ENCODE peak calls at places on chromosomes 1 and 21, in seven cellular contexts. N is spleen; Q is pancreas; W is Peyer's patch; P is MM.1S; L is IMR-90; F is CD8-positive, alpha-beta T cell. O is an unnamed sample.

GRCh38 chr1:114723457-114723856 is 6.9 kb upstream of the NRAS start:
- DNase-seq in N (no peak), Q (no peak), W (no peak), P (no peak), L (no peak), F (no peak), O (no peak)

GRCh38 chr1:31934706-31935629 is 3.2 kb downstream of the PTP4A2 start:
- DNase-seq in N (no peak), Q (no peak), W (no peak), P (no peak), L (peak), F (peak), O (no peak)

GRCh38 chr1:228684609-228685008 is 50.7 kb upstream of the RHOU start:
- DNase-seq in N (no peak), Q (no peak), W (no peak), P (no peak), L (no peak), F (no peak), O (no peak)

GRCh38 chr1:223401873-223402789 is 8.9 kb downstream of the CCDC185 start:
- DNase-seq in N (no peak), Q (no peak), W (no peak), P (no peak), L (peak), F (no peak), O (no peak)

GRCh38 chr1:171179323-171180227 is 5.5 kb upstream of the FMO2 start:
- DNase-seq in N (no peak), Q (no peak), W (no peak), P (no peak), L (no peak), F (no peak), O (no peak)

GRCh38 chr1:241356519-241357365 is at the start of gene RGS7:
- DNase-seq in N (peak), Q (peak), W (peak), P (peak), L (peak), F (no peak), O (peak)

GRCh38 chr21:37342046-37342632 is 24.4 kb upstream of the DYRK1A start:
- DNase-seq in N (no peak), Q (no peak), W (no peak), P (no peak), L (no peak), F (no peak), O (no peak)

GRCh38 chr21:40512590-40512989 is 334.4 kb downstream of the DSCAM start:
- DNase-seq in N (no peak), Q (no peak), W (no peak), P (peak), L (no peak), F (no peak), O (no peak)

GRCh38 chr1:222754386-222755139 is 17.6 kb downstream of the FAM177B start:
- DNase-seq in N (no peak), Q (no peak), W (no peak), P (no peak), L (peak), F (no peak), O (peak)

GRCh38 chr1:151710187-151710586 is 6.4 kb downstream of the CELF3 start:
- DNase-seq in N (no peak), Q (no peak), W (no peak), P (no peak), L (peak), F (peak), O (no peak)

GRCh38 chr21:24045775-24046215 is 1561.5 kb downstream of the MRPL39 start:
- DNase-seq in N (peak), Q (peak), W (peak), P (peak), L (peak), F (no peak), O (no peak)

GRCh38 chr1:975896-976683 is 5.8 kb downstream of the PERM1 start:
- DNase-seq in N (peak), Q (peak), W (peak), P (peak), L (peak), F (peak), O (peak)

GRCh38 chr1:108050134-108050533 is 85.2 kb upstream of the VAV3 start:
- DNase-seq in N (peak), Q (no peak), W (no peak), P (no peak), L (no peak), F (no peak), O (peak)

GRCh38 chr1:116879478-116880133 is 30.1 kb upstream of the PTGFRN start:
- DNase-seq in N (no peak), Q (peak), W (no peak), P (no peak), L (no peak), F (no peak), O (no peak)

GRCh38 chr1:227896710-227897655 is 50.7 kb downstream of the WNT9A start:
- DNase-seq in N (peak), Q (no peak), W (no peak), P (no peak), L (no peak), F (peak), O (peak)

GRCh38 chr1:12189328-12189682 is 22.5 kb downstream of the TNFRSF1B start:
- DNase-seq in N (no peak), Q (no peak), W (no peak), P (no peak), L (no peak), F (peak), O (no peak)

GRCh38 chr1:214427871-214428277 is 123.5 kb downstream of the PTPN14 start:
- DNase-seq in N (peak), Q (no peak), W (no peak), P (peak), L (peak), F (peak), O (no peak)

GRCh38 chr1:245046764-245047163 is 108.0 kb upstream of the KIF26B start:
- DNase-seq in N (no peak), Q (peak), W (no peak), P (no peak), L (no peak), F (no peak), O (no peak)

GRCh38 chr1:59445040-59445439 is 148.1 kb downstream of the FGGY start:
- DNase-seq in N (no peak), Q (no peak), W (peak), P (no peak), L (no peak), F (no peak), O (peak)

GRCh38 chr1:29709711-29710169 is 473.4 kb downstream of the PTPRU start:
- DNase-seq in N (no peak), Q (no peak), W (no peak), P (no peak), L (peak), F (no peak), O (peak)

GRCh38 chr21:43315244-43316137 is 111.4 kb downstream of the SIK1 start:
- DNase-seq in N (no peak), Q (peak), W (no peak), P (no peak), L (no peak), F (peak), O (no peak)

GRCh38 chr1:53558916-53559315 is 99.7 kb downstream of the DMRTB1 start:
- DNase-seq in N (no peak), Q (no peak), W (no peak), P (no peak), L (no peak), F (no peak), O (peak)

GRCh38 chr1:64183985-64184440 is 19.4 kb upstream of the UBE2U start:
- DNase-seq in N (no peak), Q (no peak), W (no peak), P (no peak), L (peak), F (no peak), O (no peak)

GRCh38 chr1:48889088-48889487 is 112.4 kb upstream of the BEND5 start:
- DNase-seq in N (no peak), Q (no peak), W (no peak), P (no peak), L (no peak), F (no peak), O (no peak)

GRCh38 chr1:64478594-64479248 is 8.8 kb downstream of the CACHD1 start:
- DNase-seq in N (no peak), Q (no peak), W (no peak), P (no peak), L (no peak), F (no peak), O (no peak)

GRCh38 chr1:91535441-91535840 is 34.8 kb downstream of the CDC7 start:
- DNase-seq in N (no peak), Q (no peak), W (no peak), P (no peak), L (no peak), F (no peak), O (no peak)

GRCh38 chr1:62509028-62509427 is 72.2 kb downstream of the USP1 start:
- DNase-seq in N (no peak), Q (no peak), W (no peak), P (no peak), L (no peak), F (no peak), O (no peak)

GRCh38 chr21:44903689-44904088 is 17.0 kb downstream of the ITGB2 start:
- DNase-seq in N (peak), Q (no peak), W (no peak), P (no peak), L (no peak), F (peak), O (no peak)

GRCh38 chr1:78839704-78840277 is 166.7 kb downstream of the ADGRL4 start:
- DNase-seq in N (no peak), Q (no peak), W (no peak), P (peak), L (peak), F (no peak), O (no peak)

GRCh38 chr1:1230656-1231399 is 973 bp downstream of the SDF4 start:
- DNase-seq in N (no peak), Q (no peak), W (no peak), P (no peak), L (peak), F (no peak), O (no peak)

GRCh38 chr1:164017239-164017638 is 541.7 kb upstream of the PBX1 start:
- DNase-seq in N (peak), Q (no peak), W (no peak), P (no peak), L (no peak), F (no peak), O (no peak)

GRCh38 chr1:188937965-188938551 is 1539.6 kb downstream of the BRINP3 start:
- DNase-seq in N (no peak), Q (no peak), W (no peak), P (no peak), L (peak), F (no peak), O (no peak)

GRCh38 chr1:73564294-73564693 is 633.7 kb downstream of the LRRIQ3 start:
- DNase-seq in N (no peak), Q (no peak), W (no peak), P (no peak), L (no peak), F (no peak), O (no peak)

GRCh38 chr1:230077011-230077410 is 10.0 kb downstream of the GALNT2 start:
- DNase-seq in N (no peak), Q (no peak), W (no peak), P (no peak), L (no peak), F (no peak), O (no peak)
- H3K27ac ChIP-seq in N (no peak), Q (no peak), W (no peak), P (no peak), L (no peak), F (no peak), O (no peak)

DNA sequence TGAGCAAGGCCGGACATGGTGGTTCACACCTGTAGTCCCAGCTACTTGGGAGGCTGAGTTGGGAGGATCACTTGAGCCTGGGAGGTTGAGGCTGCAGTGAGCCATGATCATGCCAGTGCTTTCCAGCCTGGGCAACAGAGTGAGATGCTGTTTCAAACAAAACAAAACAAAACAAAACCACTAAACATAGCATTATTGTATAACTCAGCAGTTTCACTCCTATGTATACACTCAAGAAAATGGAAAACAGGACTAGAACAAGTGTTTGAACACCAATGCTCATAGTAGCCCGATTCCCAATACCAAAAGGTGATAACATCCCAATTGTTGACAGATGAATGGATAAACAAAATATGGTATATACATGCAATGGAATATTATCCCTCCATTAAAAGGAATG is 1.3 kb upstream of the SPATA21 start:
- DNase-seq in N (no peak), Q (no peak), W (no peak), P (peak), L (no peak), F (no peak), O (no peak)
- TF ChIP-seq CTCF in N (no peak), Q (no peak), W (no peak), P (no peak), L (no peak), F (no peak), O (no peak)

GRCh38 chr1:19315378-19316206 is 3.5 kb downstream of the SLC66A1 start:
- DNase-seq in N (peak), Q (no peak), W (peak), P (no peak), L (peak), F (no peak), O (no peak)
- H3K27ac ChIP-seq in N (no peak), Q (no peak), W (no peak), P (no peak), L (peak), F (no peak), O (no peak)

DNA sequence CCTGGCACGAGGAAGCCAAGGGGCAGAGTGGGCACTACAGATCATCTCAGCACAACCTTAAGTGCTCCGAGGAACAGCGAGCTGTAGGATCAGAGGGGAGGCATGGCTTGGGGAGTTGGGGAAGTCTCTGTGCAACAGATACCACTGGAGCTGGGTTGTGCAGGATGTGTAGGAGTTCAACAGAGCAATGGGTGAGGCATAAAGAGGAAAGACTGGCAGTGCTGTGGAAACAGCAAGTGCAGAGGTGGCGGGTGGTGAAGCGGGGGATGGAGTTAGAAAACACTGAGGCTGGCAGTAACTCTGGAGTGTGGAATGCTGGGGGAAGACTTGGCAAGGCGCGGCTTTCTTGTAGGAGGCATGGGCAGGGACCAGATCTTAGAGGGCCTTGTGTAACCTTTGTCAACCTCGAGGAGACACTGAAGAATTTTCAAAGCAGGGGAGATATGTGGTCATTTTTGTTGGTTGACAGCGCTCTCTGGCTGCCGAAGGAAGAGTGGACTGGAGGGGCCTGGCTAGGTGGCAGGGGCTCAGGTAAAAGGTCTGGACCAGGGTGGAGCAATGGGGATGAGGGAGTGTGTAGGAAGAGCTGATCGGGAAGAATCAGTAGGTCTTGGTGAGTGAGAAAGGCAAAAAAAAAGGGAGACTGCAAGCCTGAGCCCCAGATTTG is 237.5 kb downstream of the TRABD2B start:
- DNase-seq in N (peak), Q (no peak), W (no peak), P (no peak), L (no peak), F (no peak), O (no peak)
- TF ChIP-seq CTCF in N (no peak), Q (no peak), W (no peak), P (no peak), L (no peak), F (no peak), O (no peak)

DNA sequence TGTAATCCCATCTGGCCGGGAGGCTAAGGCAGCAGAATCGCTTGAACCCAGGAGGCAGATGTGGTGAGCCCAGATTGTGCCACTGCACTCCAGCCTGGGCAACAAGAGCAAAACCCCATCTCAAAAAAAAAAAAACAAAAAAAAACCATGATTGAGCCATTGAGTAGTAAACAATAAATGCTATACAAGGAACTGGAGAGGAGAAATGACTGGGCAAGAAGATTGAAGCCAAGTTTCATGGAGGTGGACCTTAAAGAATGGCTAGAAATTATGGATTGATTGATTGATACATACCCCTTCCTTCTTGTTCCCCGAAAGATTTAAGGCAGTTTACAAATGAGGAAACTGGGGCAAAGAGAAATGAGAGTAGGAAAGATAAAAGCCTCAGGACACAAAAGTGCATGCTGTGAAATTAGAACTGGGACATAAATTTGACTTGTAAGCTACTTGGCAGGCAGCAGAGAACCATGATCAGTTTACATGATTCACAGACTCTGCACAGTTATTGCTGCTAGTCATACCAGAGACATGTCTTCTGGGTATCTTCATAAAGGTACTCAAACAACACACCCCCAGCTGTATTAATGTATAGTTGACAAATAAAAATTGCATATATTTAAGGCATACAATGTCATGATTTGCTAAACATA is 7.0 kb downstream of the MRPS14 start:
- DNase-seq in N (no peak), Q (no peak), W (no peak), P (no peak), L (peak), F (no peak), O (no peak)
- H3K27ac ChIP-seq in N (no peak), Q (no peak), W (no peak), P (no peak), L (peak), F (no peak), O (no peak)